ENCODE peak calls at places on chromosomes 7 and 10, in four cellular contexts. One of them, this sample, is unnamed.
A peak's percentile ranks its signal among the peaks of the same experiment; 100 is the strongest.

GRCh38 chr7:44382459-44383300 is 57.3 kb upstream of the CAMK2B start:
- DNase-seq in stimulated activated CD4-positive, alpha-beta T cell treated with anti-CD3 and anti-CD28 coated beads, Interleukin-15, amount 100 ng/mL, for 24 hours: no peak
- DNase-seq in GM23338: no peak
- DNase-seq in NCI-H1092: no peak
- DNase-seq in this sample: no peak

GRCh38 chr7:141477866-141478265 is 73.3 kb upstream of the AGK start:
- DNase-seq in GM23338: no peak
- DNase-seq in stimulated activated CD4-positive, alpha-beta T cell treated with anti-CD3 and anti-CD28 coated beads, Interleukin-15, amount 100 ng/mL, for 24 hours: no peak
- DNase-seq in NCI-H1092: no peak
- DNase-seq in this sample: no peak

GRCh38 chr7:91353923-91354322 is 89.7 kb downstream of the FZD1 start:
- DNase-seq in GM23338: peak; percentile 43
- DNase-seq in NCI-H1092: no peak
- DNase-seq in stimulated activated CD4-positive, alpha-beta T cell treated with anti-CD3 and anti-CD28 coated beads, Interleukin-15, amount 100 ng/mL, for 24 hours: no peak
- DNase-seq in this sample: no peak

GRCh38 chr7:71618281-71618680 is 486.3 kb downstream of the GALNT17 start:
- DNase-seq in stimulated activated CD4-positive, alpha-beta T cell treated with anti-CD3 and anti-CD28 coated beads, Interleukin-15, amount 100 ng/mL, for 24 hours: no peak
- DNase-seq in GM23338: no peak
- DNase-seq in NCI-H1092: no peak
- DNase-seq in this sample: no peak

GRCh38 chr10:116324951-116325635 is 845 bp downstream of the CCDC172 start:
- DNase-seq in stimulated activated CD4-positive, alpha-beta T cell treated with anti-CD3 and anti-CD28 coated beads, Interleukin-15, amount 100 ng/mL, for 24 hours: no peak
- DNase-seq in GM23338: peak; percentile 58
- DNase-seq in NCI-H1092: no peak
- DNase-seq in this sample: no peak

GRCh38 chr10:100008708-100009282 is 952 bp downstream of the DNMBP start:
- DNase-seq in stimulated activated CD4-positive, alpha-beta T cell treated with anti-CD3 and anti-CD28 coated beads, Interleukin-15, amount 100 ng/mL, for 24 hours: no peak
- DNase-seq in GM23338: no peak
- DNase-seq in NCI-H1092: no peak
- DNase-seq in this sample: no peak

GRCh38 chr10:47406870-47407648 is 23.0 kb upstream of the ZNF488 start:
- DNase-seq in stimulated activated CD4-positive, alpha-beta T cell treated with anti-CD3 and anti-CD28 coated beads, Interleukin-15, amount 100 ng/mL, for 24 hours: no peak
- DNase-seq in GM23338: peak; percentile 17
- DNase-seq in NCI-H1092: no peak
- DNase-seq in this sample: no peak

GRCh38 chr10:37816290-37816689 is 41.1 kb downstream of the ZNF248 start:
- DNase-seq in GM23338: no peak
- DNase-seq in stimulated activated CD4-positive, alpha-beta T cell treated with anti-CD3 and anti-CD28 coated beads, Interleukin-15, amount 100 ng/mL, for 24 hours: no peak
- DNase-seq in NCI-H1092: no peak
- DNase-seq in this sample: no peak

GRCh38 chr10:110214380-110214826 is 7.0 kb downstream of the MXI1 start:
- DNase-seq in stimulated activated CD4-positive, alpha-beta T cell treated with anti-CD3 and anti-CD28 coated beads, Interleukin-15, amount 100 ng/mL, for 24 hours: no peak
- DNase-seq in GM23338: no peak
- DNase-seq in NCI-H1092: no peak
- DNase-seq in this sample: no peak

GRCh38 chr7:48253020-48253419 is 81.8 kb downstream of the ABCA13 start:
- DNase-seq in GM23338: peak; percentile 46
- DNase-seq in NCI-H1092: no peak
- DNase-seq in stimulated activated CD4-positive, alpha-beta T cell treated with anti-CD3 and anti-CD28 coated beads, Interleukin-15, amount 100 ng/mL, for 24 hours: no peak
- DNase-seq in this sample: no peak

GRCh38 chr10:30345611-30346010 is 3.5 kb downstream of the MTPAP start:
- DNase-seq in NCI-H1092: no peak
- DNase-seq in GM23338: no peak
- DNase-seq in stimulated activated CD4-positive, alpha-beta T cell treated with anti-CD3 and anti-CD28 coated beads, Interleukin-15, amount 100 ng/mL, for 24 hours: no peak
- DNase-seq in this sample: no peak

GRCh38 chr7:16647435-16647960 is 1.5 kb downstream of the BZW2 start:
- DNase-seq in GM23338: no peak
- DNase-seq in NCI-H1092: peak; percentile 5
- DNase-seq in stimulated activated CD4-positive, alpha-beta T cell treated with anti-CD3 and anti-CD28 coated beads, Interleukin-15, amount 100 ng/mL, for 24 hours: no peak
- DNase-seq in this sample: no peak

GRCh38 chr7:155860461-155860839 is 48.2 kb upstream of the SHH start:
- DNase-seq in NCI-H1092: no peak
- DNase-seq in GM23338: no peak
- DNase-seq in stimulated activated CD4-positive, alpha-beta T cell treated with anti-CD3 and anti-CD28 coated beads, Interleukin-15, amount 100 ng/mL, for 24 hours: no peak
- DNase-seq in this sample: no peak

GRCh38 chr10:79502561-79503309 is 9.6 kb upstream of the EIF5AL1 start:
- DNase-seq in stimulated activated CD4-positive, alpha-beta T cell treated with anti-CD3 and anti-CD28 coated beads, Interleukin-15, amount 100 ng/mL, for 24 hours: no peak
- DNase-seq in NCI-H1092: no peak
- DNase-seq in GM23338: peak; percentile 79
- DNase-seq in this sample: peak; percentile 45